ENCODE peak calls at places on chromosomes 4 and X, in four cellular contexts. G, X, U and Y are unnamed samples. For H3K36me3 and H3K27me3, the result is how much of the 10 kb centered on the place peaks cover.

GRCh38 chrX:65522739-65523372 is 11.7 kb downstream of the LAS1L start:
- DNase-seq in X (peak), U (no peak), G (no peak), Y (peak)

GRCh38 chr4:84336964-84337705 is 162.0 kb downstream of the NKX6-1 start:
- DNase-seq in X (no peak), G (no peak), U (no peak), Y (no peak)

GRCh38 chrX:129496625-129497024 is 26.7 kb downstream of the SMARCA1 start:
- DNase-seq in U (no peak), G (no peak), X (peak), Y (no peak)

GRCh38 chr4:2416564-2417195 is 1.8 kb downstream of the ZFYVE28 start:
- DNase-seq in U (peak), G (no peak), X (no peak), Y (no peak)

GRCh38 chr4:150242820-150243458 is 164.7 kb downstream of the DCLK2 start:
- DNase-seq in X (no peak), G (no peak), U (peak), Y (peak)

GRCh38 chr4:25160714-25161598 is 707 bp upstream of the SEPSECS start:
- DNase-seq in G (no peak), U (no peak), X (no peak), Y (no peak)

GRCh38 chr4:184453402-184454160 is 20.8 kb downstream of the IRF2 start:
- DNase-seq in X (peak), G (no peak), U (peak), Y (peak)

GRCh38 chr4:27861381-27861787 is 1000.7 kb downstream of the STIM2 start:
- DNase-seq in G (no peak), X (no peak), U (peak), Y (peak)

GRCh38 chrX:96569034-96569433 is 115.6 kb upstream of the DIAPH2 start:
- DNase-seq in X (no peak), G (no peak), U (no peak), Y (no peak)

GRCh38 chrX:152893631-152894610 is 3.9 kb upstream of the ZNF185 start:
- DNase-seq in G (no peak), U (no peak), X (no peak), Y (no peak)

GRCh38 chrX:134241960-134242619 is 5.1 kb downstream of the CCDC160 start:
- DNase-seq in X (no peak), G (no peak), U (no peak), Y (no peak)

GRCh38 chr4:159495515-159496236 is 392.8 kb downstream of the RAPGEF2 start:
- DNase-seq in G (no peak), U (no peak), X (peak), Y (no peak)

GRCh38 chrX:26649534-26649933 is 433.6 kb downstream of the MAGEB5 start:
- DNase-seq in X (no peak), G (no peak), U (no peak), Y (peak)

GRCh38 chr4:115113382-115114106 is at the start of gene NDST4:
- DNase-seq in U (no peak), X (peak), G (no peak), Y (peak)

GRCh38 chr4:55993994-55994657 is 45.4 kb downstream of the CEP135 start:
- DNase-seq in X (no peak), G (no peak), U (no peak), Y (no peak)

GRCh38 chr4:56930638-56931037 is 22.9 kb downstream of the REST start:
- DNase-seq in G (no peak), U (no peak), X (no peak), Y (no peak)

GRCh38 chrX:139360356-139360755 is 170.2 kb upstream of the F9 start:
- DNase-seq in U (no peak), X (no peak), G (no peak), Y (no peak)

GRCh38 chrX:9682456-9682855 is 83.2 kb downstream of the GPR143 start:
- DNase-seq in G (no peak), U (no peak), X (no peak), Y (no peak)

GRCh38 chr4:92381640-92382039 is 77.9 kb downstream of the GRID2 start:
- DNase-seq in X (peak), G (no peak), U (no peak), Y (no peak)

GRCh38 chr4:36208884-36209473 is 35.3 kb downstream of the ARAP2 start:
- DNase-seq in U (no peak), X (no peak), G (no peak), Y (no peak)

GRCh38 chrX:153984351-153985178 is 12.0 kb downstream of the TMEM187 start:
- DNase-seq in G (no peak), X (no peak), U (no peak), Y (no peak)

GRCh38 chr4:150586162-150586561 is 4.2 kb downstream of the MAB21L2 start:
- DNase-seq in U (no peak), G (no peak), X (no peak), Y (no peak)

GRCh38 chrX:129647588-129648410 is 7.0 kb downstream of the APLN start:
- DNase-seq in U (no peak), X (no peak), G (no peak), Y (no peak)

GRCh38 chr4:5885733-5886132 is 7.2 kb downstream of the CRMP1 start:
- DNase-seq in U (no peak), G (no peak), X (no peak), Y (no peak)

GRCh38 chr4:86834901-86835300 is 14.3 kb downstream of the SLC10A6 start:
- DNase-seq in X (peak), G (no peak), U (peak), Y (peak)

DNA sequence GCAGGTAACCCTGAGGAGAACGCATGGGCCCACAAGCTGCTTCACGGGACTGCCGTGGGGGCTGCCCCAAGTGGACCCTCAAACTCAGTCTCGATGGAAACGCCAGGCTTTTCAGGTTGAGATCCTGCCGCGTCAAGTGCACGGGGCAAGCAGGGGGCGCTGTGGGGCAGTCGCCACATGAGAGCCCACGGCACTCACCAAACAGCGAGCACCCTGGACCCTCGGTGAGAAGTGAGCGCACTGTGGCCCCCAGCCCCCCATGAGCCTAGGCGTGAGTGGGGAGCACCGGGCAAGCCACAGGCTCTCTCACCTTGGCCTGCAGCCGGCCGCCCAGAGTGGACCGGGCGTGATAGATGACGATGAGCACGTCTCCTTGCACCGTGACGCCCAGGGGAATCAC is 50.9 kb upstream of the CPLX1 start:
- DNase-seq in G (no peak), U (no peak), X (no peak), Y (no peak)
- H3K36me3 ChIP-seq in G (under half), U (under half), X (under half), Y (half or more)

GRCh38 chrX:83186632-83187031 is 321.5 kb upstream of the POU3F4 start:
- DNase-seq in G (no peak), U (no peak), X (no peak), Y (no peak)

GRCh38 chrX:83185887-83186286 is 322.2 kb upstream of the POU3F4 start:
- DNase-seq in X (no peak), G (no peak), U (no peak), Y (no peak)

GRCh38 chrX:83185010-83185409 is 323.1 kb upstream of the POU3F4 start:
- DNase-seq in U (no peak), X (no peak), G (no peak), Y (no peak)
- H3K27me3 ChIP-seq in U (under half), X (under half), G (under half), Y (under half)

GRCh38 chrX:122833230-122833629 is 350.8 kb upstream of the GRIA3 start:
- DNase-seq in X (no peak), G (no peak), U (no peak), Y (no peak)
- H3K36me3 ChIP-seq in X (under half), G (under half), U (under half), Y (under half)

GRCh38 chr4:8732092-8732491 is 139.5 kb downstream of the CPZ start:
- DNase-seq in G (no peak), X (no peak), U (no peak), Y (no peak)
- H3K27me3 ChIP-seq in G (under half), X (under half), U (under half), Y (under half)

GRCh38 chr4:4423706-4424498 is 37.0 kb downstream of the NSG1 start:
- DNase-seq in U (no peak), X (no peak), G (no peak), Y (no peak)
- H3K36me3 ChIP-seq in U (under half), X (under half), G (under half), Y (under half)

GRCh38 chr4:41874873-41875272 is 60.4 kb upstream of the TMEM33 start:
- DNase-seq in X (no peak), U (no peak), G (no peak), Y (no peak)
- H3K27me3 ChIP-seq in X (half or more), U (under half), G (under half), Y (half or more)

GRCh38 chrX:72269671-72270251 is 7.3 kb downstream of the RPS4X start:
- DNase-seq in G (no peak), X (peak), U (peak), Y (peak)
- H3K36me3 ChIP-seq in G (under half), X (under half), U (half or more), Y (half or more)